ENCODE peak calls at places on chromosomes 13 and 19, in five cellular contexts. V, Z, I, X and S are unnamed samples.

GRCh38 chr19:40613669-40614594 is 12.8 kb downstream of the LTBP4 start:
- DNase-seq in Z (peak), I (peak), X (peak), V (peak), S (no peak)

GRCh38 chr13:24910502-24911134 is 146.6 kb downstream of the RNF17 start:
- DNase-seq in I (no peak), X (no peak), V (peak), Z (no peak), S (no peak)

GRCh38 chr19:28705008-28705407 is 507.9 kb downstream of the UQCRFS1 start:
- DNase-seq in X (no peak), I (no peak), Z (peak), V (no peak), S (peak)

GRCh38 chr19:15379996-15380647 is 535 bp upstream of the AKAP8 start:
- DNase-seq in I (no peak), V (peak), Z (peak), X (no peak), S (peak)

GRCh38 chr13:98530236-98530635 is 46.7 kb downstream of the STK24 start:
- DNase-seq in V (no peak), I (no peak), X (no peak), Z (no peak), S (no peak)

GRCh38 chr19:30690525-30690924 is 318.3 kb downstream of the ZNF536 start:
- DNase-seq in I (no peak), V (no peak), Z (no peak), X (no peak), S (no peak)

GRCh38 chr19:53871448-53871847 is 3.8 kb downstream of the MYADM start:
- DNase-seq in I (no peak), V (no peak), Z (no peak), X (no peak), S (no peak)

GRCh38 chr13:32905063-32905863 is 111.0 kb upstream of the KL start:
- DNase-seq in I (no peak), Z (no peak), X (no peak), V (no peak), S (no peak)

GRCh38 chr19:20287070-20287469 is 120.1 kb downstream of the ZNF486 start:
- DNase-seq in V (no peak), I (no peak), X (no peak), Z (no peak), S (no peak)

GRCh38 chr13:40477623-40478608 is 188.5 kb downstream of the FOXO1 start:
- DNase-seq in X (peak), I (no peak), Z (no peak), V (no peak), S (peak)

GRCh38 chr13:110135977-110136597 is 170.9 kb downstream of the COL4A1 start:
- DNase-seq in I (no peak), V (no peak), Z (no peak), X (no peak), S (no peak)

GRCh38 chr13:84430441-84430840 is 548.2 kb upstream of the SLITRK1 start:
- DNase-seq in I (no peak), X (no peak), Z (no peak), V (no peak), S (no peak)

GRCh38 chr13:79988573-79988972 is 352.4 kb downstream of the SPRY2 start:
- DNase-seq in V (peak), Z (no peak), X (no peak), I (no peak), S (no peak)

GRCh38 chr13:21310220-21310619 is 133.8 kb downstream of the MRPL57 start:
- DNase-seq in X (no peak), I (no peak), V (no peak), Z (no peak), S (no peak)

GRCh38 chr13:98174995-98175394 is 2.1 kb downstream of the RNF113B start:
- DNase-seq in Z (no peak), I (no peak), X (no peak), V (no peak), S (no peak)

GRCh38 chr19:16394111-16394510 is 69.5 kb downstream of the KLF2 start:
- DNase-seq in Z (no peak), I (no peak), V (no peak), X (no peak), S (no peak)

GRCh38 chr19:36939153-36939552 is 23.0 kb downstream of the ZNF568 start:
- DNase-seq in V (no peak), X (no peak), Z (no peak), I (no peak), S (no peak)

GRCh38 chr19:6849876-6850275 is 37.5 kb upstream of the ADGRE1 start:
- DNase-seq in V (no peak), Z (no peak), X (no peak), I (no peak), S (no peak)

GRCh38 chr13:71408416-71408815 is 458.6 kb downstream of the DACH1 start:
- DNase-seq in I (no peak), X (no peak), Z (no peak), V (no peak), S (no peak)

GRCh38 chr13:102779426-102780159 is 6.0 kb upstream of the TEX30 start:
- DNase-seq in X (no peak), V (no peak), Z (no peak), I (no peak), S (no peak)

GRCh38 chr19:15623711-15624318 is 8.8 kb downstream of the CYP4F8 start:
- DNase-seq in X (no peak), Z (no peak), I (no peak), V (no peak), S (no peak)

GRCh38 chr13:92804346-92804745 is 422.3 kb upstream of the GPC6 start:
- DNase-seq in V (no peak), X (no peak), Z (no peak), I (no peak), S (no peak)
- TF ChIP-seq EP300 in V (no peak), X (no peak), Z (no peak), I (no peak), S (no peak)

DNA sequence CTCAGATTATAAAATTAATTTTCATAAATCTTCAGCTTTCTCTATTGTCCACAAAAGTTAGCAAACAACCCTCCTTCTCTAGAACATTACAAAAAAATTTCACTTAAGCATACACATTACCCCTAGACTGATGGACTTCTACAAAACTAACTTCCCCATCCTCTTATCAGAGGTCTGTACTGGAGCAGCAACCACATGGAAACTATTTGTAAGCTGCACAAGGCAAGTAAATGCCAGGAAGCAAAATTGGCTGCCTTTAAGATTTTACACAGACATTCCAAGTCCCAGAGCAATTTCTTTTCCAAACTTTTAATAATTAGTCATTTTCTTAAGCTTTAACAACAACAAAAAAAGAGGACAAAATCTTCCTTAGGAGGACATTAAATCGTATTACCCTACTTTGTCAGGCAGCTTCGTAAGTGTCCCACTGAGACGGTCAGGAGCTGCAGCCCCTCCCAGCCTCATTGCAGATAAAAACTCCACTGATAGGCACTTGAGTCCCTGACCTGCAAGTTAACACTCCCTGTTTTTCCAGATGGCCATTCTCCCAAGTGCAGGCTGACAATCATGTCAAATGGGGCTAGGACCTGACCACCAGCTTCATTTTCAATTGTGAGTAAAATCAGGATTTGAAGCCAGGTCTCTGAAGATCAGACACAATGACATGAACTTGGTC is 680.1 kb downstream of the DIAPH3 start:
- DNase-seq in Z (no peak), X (no peak), I (no peak), V (no peak), S (no peak)
- TF ChIP-seq EP300 in Z (no peak), X (no peak), I (no peak), V (no peak), S (no peak)

GRCh38 chr13:111323549-111323948 is 3.1 kb downstream of the TEX29 start:
- DNase-seq in V (no peak), Z (no peak), X (no peak), I (no peak), S (no peak)
- TF ChIP-seq EP300 in V (no peak), Z (no peak), X (no peak), I (no peak), S (no peak)

DNA sequence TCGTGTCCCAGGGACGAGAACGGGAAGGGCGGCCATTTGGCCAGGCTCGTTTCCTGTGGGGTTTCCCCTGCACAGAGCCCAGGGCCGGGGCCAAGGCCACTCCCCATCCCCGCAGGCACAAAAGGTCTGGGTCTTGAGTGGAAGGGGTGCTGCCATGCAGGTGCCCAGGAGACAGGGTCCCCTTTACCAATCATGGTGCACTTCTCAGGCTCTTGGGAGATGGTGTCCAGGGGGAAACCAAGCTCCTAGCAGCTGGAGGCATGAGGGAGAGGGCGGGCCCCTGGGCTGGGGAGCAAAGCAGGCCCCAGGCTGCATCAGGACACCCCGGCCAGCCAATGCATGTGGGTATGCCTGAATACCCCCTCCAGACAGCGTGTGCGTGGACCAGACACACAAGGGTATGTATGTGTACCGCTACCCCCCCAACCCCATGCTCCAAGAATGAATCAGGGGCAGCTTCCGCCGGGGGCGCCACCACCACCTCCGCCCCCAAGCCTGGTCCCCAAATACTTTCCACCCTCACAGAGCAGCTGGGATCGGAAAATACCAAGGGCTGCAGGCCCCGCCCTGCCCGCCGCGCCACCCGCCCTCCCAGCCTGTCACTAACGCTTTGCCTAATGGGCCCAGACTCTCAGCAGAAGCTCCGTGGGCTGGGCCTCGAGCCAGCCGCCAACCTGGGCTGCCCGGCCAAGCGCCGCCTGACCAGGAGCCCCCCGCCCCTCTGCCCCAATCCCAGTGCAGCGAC is 37.6 kb upstream of the NANOS3 start:
- DNase-seq in Z (no peak), I (peak), V (peak), X (peak), S (no peak)
- TF ChIP-seq EP300 in Z (no peak), I (no peak), V (peak), X (peak), S (no peak)

GRCh38 chr13:112219753-112220152 is 152.8 kb downstream of the SOX1 start:
- DNase-seq in X (no peak), I (no peak), Z (no peak), V (no peak), S (no peak)
- TF ChIP-seq EP300 in X (no peak), I (no peak), Z (no peak), V (no peak), S (no peak)

GRCh38 chr19:33431986-33432385 is 58.5 kb downstream of the CEBPG start:
- DNase-seq in X (no peak), I (no peak), Z (no peak), V (no peak), S (no peak)
- TF ChIP-seq EP300 in X (no peak), I (no peak), Z (no peak), V (no peak), S (no peak)